ENCODE peak calls at places on chromosomes 2 and 18, in six cellular contexts. One of them, this sample, is unnamed.

GRCh38 chr2:101983486-101983885 is 8.3 kb upstream of the IL1R2 start:
- DNase-seq in NCI-H82: no peak
- DNase-seq in AG10803: peak
- DNase-seq in HEK293T: no peak
- DNase-seq in OCI-M1: no peak
- DNase-seq in activated CD8-positive, alpha-beta memory T cell treated with anti-CD3 and anti-CD28 coated beads, Interleukin-2, amount 50 U/mL, for 48 hours: no peak
- DNase-seq in this sample: no peak

GRCh38 chr2:223010641-223011040 is 41.3 kb upstream of the KCNE4 start:
- DNase-seq in NCI-H82: no peak
- DNase-seq in AG10803: peak
- DNase-seq in HEK293T: no peak
- DNase-seq in OCI-M1: no peak
- DNase-seq in activated CD8-positive, alpha-beta memory T cell treated with anti-CD3 and anti-CD28 coated beads, Interleukin-2, amount 50 U/mL, for 48 hours: no peak
- DNase-seq in this sample: peak

GRCh38 chr2:180124273-180124881 is 117.3 kb upstream of the CWC22 start:
- DNase-seq in NCI-H82: peak
- DNase-seq in AG10803: peak
- DNase-seq in HEK293T: peak
- DNase-seq in OCI-M1: peak
- DNase-seq in activated CD8-positive, alpha-beta memory T cell treated with anti-CD3 and anti-CD28 coated beads, Interleukin-2, amount 50 U/mL, for 48 hours: no peak
- DNase-seq in this sample: peak

GRCh38 chr2:193482557-193482956 is 1287.8 kb upstream of the TMEFF2 start:
- DNase-seq in NCI-H82: no peak
- DNase-seq in AG10803: no peak
- DNase-seq in HEK293T: no peak
- DNase-seq in OCI-M1: peak
- DNase-seq in activated CD8-positive, alpha-beta memory T cell treated with anti-CD3 and anti-CD28 coated beads, Interleukin-2, amount 50 U/mL, for 48 hours: no peak
- DNase-seq in this sample: no peak

GRCh38 chr18:74665346-74665745 is 67.7 kb downstream of the ZNF407 start:
- DNase-seq in NCI-H82: no peak
- DNase-seq in AG10803: no peak
- DNase-seq in HEK293T: no peak
- DNase-seq in OCI-M1: no peak
- DNase-seq in activated CD8-positive, alpha-beta memory T cell treated with anti-CD3 and anti-CD28 coated beads, Interleukin-2, amount 50 U/mL, for 48 hours: no peak
- DNase-seq in this sample: no peak

GRCh38 chr2:226644342-226644957 is 155.2 kb downstream of the IRS1 start:
- DNase-seq in NCI-H82: no peak
- DNase-seq in AG10803: peak
- DNase-seq in HEK293T: no peak
- DNase-seq in OCI-M1: no peak
- DNase-seq in activated CD8-positive, alpha-beta memory T cell treated with anti-CD3 and anti-CD28 coated beads, Interleukin-2, amount 50 U/mL, for 48 hours: no peak
- DNase-seq in this sample: peak

GRCh38 chr2:229810786-229811185 is 96.4 kb upstream of the DNER start:
- DNase-seq in NCI-H82: no peak
- DNase-seq in AG10803: peak
- DNase-seq in HEK293T: no peak
- DNase-seq in OCI-M1: no peak
- DNase-seq in activated CD8-positive, alpha-beta memory T cell treated with anti-CD3 and anti-CD28 coated beads, Interleukin-2, amount 50 U/mL, for 48 hours: no peak
- DNase-seq in this sample: no peak

GRCh38 chr2:46984642-46985476 is 69.3 kb upstream of the MCFD2 start:
- DNase-seq in NCI-H82: no peak
- DNase-seq in AG10803: peak
- DNase-seq in HEK293T: no peak
- DNase-seq in OCI-M1: peak
- DNase-seq in activated CD8-positive, alpha-beta memory T cell treated with anti-CD3 and anti-CD28 coated beads, Interleukin-2, amount 50 U/mL, for 48 hours: peak
- DNase-seq in this sample: peak

GRCh38 chr18:71673498-71673897 is 870.6 kb downstream of the CBLN2 start:
- DNase-seq in NCI-H82: no peak
- DNase-seq in AG10803: no peak
- DNase-seq in HEK293T: no peak
- DNase-seq in OCI-M1: no peak
- DNase-seq in activated CD8-positive, alpha-beta memory T cell treated with anti-CD3 and anti-CD28 coated beads, Interleukin-2, amount 50 U/mL, for 48 hours: no peak
- DNase-seq in this sample: no peak

GRCh38 chr2:218286570-218287459 is 5.5 kb downstream of the TMBIM1 start:
- DNase-seq in NCI-H82: peak
- DNase-seq in AG10803: peak
- DNase-seq in HEK293T: peak
- DNase-seq in OCI-M1: peak
- DNase-seq in activated CD8-positive, alpha-beta memory T cell treated with anti-CD3 and anti-CD28 coated beads, Interleukin-2, amount 50 U/mL, for 48 hours: peak
- DNase-seq in this sample: peak

GRCh38 chr2:189304360-189304759 is 124.8 kb upstream of the COL5A2 start:
- DNase-seq in NCI-H82: no peak
- DNase-seq in AG10803: no peak
- DNase-seq in HEK293T: no peak
- DNase-seq in OCI-M1: no peak
- DNase-seq in activated CD8-positive, alpha-beta memory T cell treated with anti-CD3 and anti-CD28 coated beads, Interleukin-2, amount 50 U/mL, for 48 hours: no peak
- DNase-seq in this sample: no peak

GRCh38 chr2:170381678-170382077 is 203.7 kb downstream of the MYO3B start:
- DNase-seq in NCI-H82: no peak
- DNase-seq in AG10803: no peak
- DNase-seq in HEK293T: no peak
- DNase-seq in OCI-M1: no peak
- DNase-seq in activated CD8-positive, alpha-beta memory T cell treated with anti-CD3 and anti-CD28 coated beads, Interleukin-2, amount 50 U/mL, for 48 hours: no peak
- DNase-seq in this sample: no peak

GRCh38 chr18:55048892-55049291 is 89.6 kb upstream of the CCDC68 start:
- DNase-seq in NCI-H82: no peak
- DNase-seq in AG10803: peak
- DNase-seq in HEK293T: no peak
- DNase-seq in OCI-M1: no peak
- DNase-seq in activated CD8-positive, alpha-beta memory T cell treated with anti-CD3 and anti-CD28 coated beads, Interleukin-2, amount 50 U/mL, for 48 hours: no peak
- DNase-seq in this sample: peak

GRCh38 chr2:45895477-45895876 is 244.0 kb downstream of the PRKCE start:
- DNase-seq in NCI-H82: no peak
- DNase-seq in AG10803: peak
- DNase-seq in HEK293T: no peak
- DNase-seq in OCI-M1: no peak
- DNase-seq in activated CD8-positive, alpha-beta memory T cell treated with anti-CD3 and anti-CD28 coated beads, Interleukin-2, amount 50 U/mL, for 48 hours: no peak
- DNase-seq in this sample: peak

GRCh38 chr2:152664725-152665124 is 52.5 kb downstream of the PRPF40A start:
- DNase-seq in NCI-H82: no peak
- DNase-seq in AG10803: no peak
- DNase-seq in HEK293T: no peak
- DNase-seq in OCI-M1: no peak
- DNase-seq in activated CD8-positive, alpha-beta memory T cell treated with anti-CD3 and anti-CD28 coated beads, Interleukin-2, amount 50 U/mL, for 48 hours: no peak
- DNase-seq in this sample: no peak

GRCh38 chr2:81670885-81671284 is 1366.3 kb upstream of the LRRTM1 start:
- DNase-seq in NCI-H82: no peak
- DNase-seq in AG10803: no peak
- DNase-seq in HEK293T: no peak
- DNase-seq in OCI-M1: no peak
- DNase-seq in activated CD8-positive, alpha-beta memory T cell treated with anti-CD3 and anti-CD28 coated beads, Interleukin-2, amount 50 U/mL, for 48 hours: no peak
- DNase-seq in this sample: no peak

GRCh38 chr2:46267616-46268015 is 29.6 kb upstream of the EPAS1 start:
- DNase-seq in NCI-H82: no peak
- DNase-seq in AG10803: no peak
- DNase-seq in HEK293T: no peak
- DNase-seq in OCI-M1: no peak
- DNase-seq in activated CD8-positive, alpha-beta memory T cell treated with anti-CD3 and anti-CD28 coated beads, Interleukin-2, amount 50 U/mL, for 48 hours: no peak
- DNase-seq in this sample: peak

GRCh38 chr18:54149078-54149697 is 75.3 kb downstream of the MBD2 start:
- DNase-seq in NCI-H82: no peak
- DNase-seq in AG10803: peak
- DNase-seq in HEK293T: no peak
- DNase-seq in OCI-M1: peak
- DNase-seq in activated CD8-positive, alpha-beta memory T cell treated with anti-CD3 and anti-CD28 coated beads, Interleukin-2, amount 50 U/mL, for 48 hours: no peak
- DNase-seq in this sample: peak

GRCh38 chr18:54381640-54382039 is 23.9 kb downstream of the C18orf54 start:
- DNase-seq in NCI-H82: no peak
- DNase-seq in AG10803: no peak
- DNase-seq in HEK293T: no peak
- DNase-seq in OCI-M1: no peak
- DNase-seq in activated CD8-positive, alpha-beta memory T cell treated with anti-CD3 and anti-CD28 coated beads, Interleukin-2, amount 50 U/mL, for 48 hours: no peak
- DNase-seq in this sample: no peak

GRCh38 chr2:26900831-26901321 is 52.9 kb downstream of the DPYSL5 start:
- DNase-seq in NCI-H82: peak
- DNase-seq in AG10803: no peak
- DNase-seq in HEK293T: no peak
- DNase-seq in OCI-M1: no peak
- DNase-seq in activated CD8-positive, alpha-beta memory T cell treated with anti-CD3 and anti-CD28 coated beads, Interleukin-2, amount 50 U/mL, for 48 hours: no peak
- DNase-seq in this sample: no peak

GRCh38 chr2:133605031-133605773 is 36.9 kb upstream of the NCKAP5 start:
- DNase-seq in NCI-H82: peak
- DNase-seq in AG10803: no peak
- DNase-seq in HEK293T: no peak
- DNase-seq in OCI-M1: no peak
- DNase-seq in activated CD8-positive, alpha-beta memory T cell treated with anti-CD3 and anti-CD28 coated beads, Interleukin-2, amount 50 U/mL, for 48 hours: no peak
- DNase-seq in this sample: no peak

GRCh38 chr2:135803276-135803675 is 33.7 kb downstream of the LCT start:
- DNase-seq in NCI-H82: no peak
- DNase-seq in AG10803: no peak
- DNase-seq in HEK293T: no peak
- DNase-seq in OCI-M1: no peak
- DNase-seq in activated CD8-positive, alpha-beta memory T cell treated with anti-CD3 and anti-CD28 coated beads, Interleukin-2, amount 50 U/mL, for 48 hours: no peak
- DNase-seq in this sample: no peak

GRCh38 chr18:76208632-76209308 is 286.3 kb downstream of the ZNF516 start:
- DNase-seq in NCI-H82: peak
- DNase-seq in AG10803: no peak
- DNase-seq in HEK293T: no peak
- DNase-seq in OCI-M1: no peak
- DNase-seq in activated CD8-positive, alpha-beta memory T cell treated with anti-CD3 and anti-CD28 coated beads, Interleukin-2, amount 50 U/mL, for 48 hours: no peak
- DNase-seq in this sample: no peak

GRCh38 chr2:222142027-222142426 is 156.8 kb downstream of the PAX3 start:
- DNase-seq in NCI-H82: no peak
- DNase-seq in AG10803: peak
- DNase-seq in HEK293T: no peak
- DNase-seq in OCI-M1: no peak
- DNase-seq in activated CD8-positive, alpha-beta memory T cell treated with anti-CD3 and anti-CD28 coated beads, Interleukin-2, amount 50 U/mL, for 48 hours: no peak
- DNase-seq in this sample: peak

GRCh38 chr2:24329700-24330099 is 30.6 kb downstream of the ITSN2 start:
- DNase-seq in NCI-H82: no peak
- DNase-seq in AG10803: no peak
- DNase-seq in HEK293T: no peak
- DNase-seq in OCI-M1: peak
- DNase-seq in activated CD8-positive, alpha-beta memory T cell treated with anti-CD3 and anti-CD28 coated beads, Interleukin-2, amount 50 U/mL, for 48 hours: no peak
- DNase-seq in this sample: no peak

GRCh38 chr2:20611077-20611843 is 39.6 kb downstream of the HS1BP3 start:
- DNase-seq in NCI-H82: no peak
- DNase-seq in AG10803: peak
- DNase-seq in HEK293T: no peak
- DNase-seq in OCI-M1: no peak
- DNase-seq in activated CD8-positive, alpha-beta memory T cell treated with anti-CD3 and anti-CD28 coated beads, Interleukin-2, amount 50 U/mL, for 48 hours: no peak
- DNase-seq in this sample: peak

GRCh38 chr2:63047534-63048281 is 2.9 kb upstream of the OTX1 start:
- DNase-seq in NCI-H82: peak
- DNase-seq in AG10803: no peak
- DNase-seq in HEK293T: no peak
- DNase-seq in OCI-M1: no peak
- DNase-seq in activated CD8-positive, alpha-beta memory T cell treated with anti-CD3 and anti-CD28 coated beads, Interleukin-2, amount 50 U/mL, for 48 hours: peak
- DNase-seq in this sample: no peak

GRCh38 chr18:23529597-23529996 is 26.3 kb downstream of the RMC1 start:
- DNase-seq in NCI-H82: no peak
- DNase-seq in AG10803: peak
- DNase-seq in HEK293T: no peak
- DNase-seq in OCI-M1: peak
- DNase-seq in activated CD8-positive, alpha-beta memory T cell treated with anti-CD3 and anti-CD28 coated beads, Interleukin-2, amount 50 U/mL, for 48 hours: no peak
- DNase-seq in this sample: peak

GRCh38 chr18:47800192-47800591 is 130.3 kb downstream of the SMAD2 start:
- DNase-seq in NCI-H82: no peak
- DNase-seq in AG10803: no peak
- DNase-seq in HEK293T: no peak
- DNase-seq in OCI-M1: no peak
- DNase-seq in activated CD8-positive, alpha-beta memory T cell treated with anti-CD3 and anti-CD28 coated beads, Interleukin-2, amount 50 U/mL, for 48 hours: no peak
- DNase-seq in this sample: no peak

GRCh38 chr2:23953625-23954024 is 13.4 kb downstream of the UBXN2A start:
- DNase-seq in NCI-H82: no peak
- DNase-seq in AG10803: no peak
- DNase-seq in HEK293T: no peak
- DNase-seq in OCI-M1: no peak
- DNase-seq in activated CD8-positive, alpha-beta memory T cell treated with anti-CD3 and anti-CD28 coated beads, Interleukin-2, amount 50 U/mL, for 48 hours: no peak
- DNase-seq in this sample: no peak

GRCh38 chr2:176122633-176123482 is at the start of gene HOXD9:
- DNase-seq in NCI-H82: peak
- DNase-seq in AG10803: peak
- DNase-seq in HEK293T: no peak
- DNase-seq in OCI-M1: no peak
- DNase-seq in activated CD8-positive, alpha-beta memory T cell treated with anti-CD3 and anti-CD28 coated beads, Interleukin-2, amount 50 U/mL, for 48 hours: peak
- DNase-seq in this sample: peak

GRCh38 chr2:192243488-192243887 is 48.8 kb upstream of the TMEFF2 start:
- DNase-seq in NCI-H82: no peak
- DNase-seq in AG10803: peak
- DNase-seq in HEK293T: no peak
- DNase-seq in OCI-M1: no peak
- DNase-seq in activated CD8-positive, alpha-beta memory T cell treated with anti-CD3 and anti-CD28 coated beads, Interleukin-2, amount 50 U/mL, for 48 hours: no peak
- DNase-seq in this sample: peak

GRCh38 chr2:27370816-27371620 is 602 bp downstream of the SNX17 start:
- DNase-seq in NCI-H82: peak
- DNase-seq in AG10803: peak
- DNase-seq in HEK293T: no peak
- DNase-seq in OCI-M1: peak
- DNase-seq in activated CD8-positive, alpha-beta memory T cell treated with anti-CD3 and anti-CD28 coated beads, Interleukin-2, amount 50 U/mL, for 48 hours: peak
- DNase-seq in this sample: peak

GRCh38 chr18:43847164-43848091 is 570.1 kb upstream of the SYT4 start:
- DNase-seq in NCI-H82: no peak
- DNase-seq in AG10803: peak
- DNase-seq in HEK293T: no peak
- DNase-seq in OCI-M1: peak
- DNase-seq in activated CD8-positive, alpha-beta memory T cell treated with anti-CD3 and anti-CD28 coated beads, Interleukin-2, amount 50 U/mL, for 48 hours: no peak
- DNase-seq in this sample: peak

GRCh38 chr2:11896386-11896785 is 150.0 kb downstream of the LPIN1 start:
- DNase-seq in NCI-H82: no peak
- DNase-seq in AG10803: peak
- DNase-seq in HEK293T: no peak
- DNase-seq in OCI-M1: no peak
- DNase-seq in activated CD8-positive, alpha-beta memory T cell treated with anti-CD3 and anti-CD28 coated beads, Interleukin-2, amount 50 U/mL, for 48 hours: no peak
- DNase-seq in this sample: peak